ENCODE peak calls at places on chromosomes 16 and 17, in six cellular contexts. L is naive B cell, G is GM23248, Q is HFF-Myc, W is heart right ventricle, B is NCI-H774. X is an unnamed sample.

GRCh38 chr17:55067697-55068439 is 99.3 kb downstream of the STXBP4 start:
- DNase-seq in B (no peak), Q (no peak), L (no peak), W (no peak), G (peak; percentile 40), X (peak; percentile 64)

GRCh38 chr17:14331200-14331981 is 30.5 kb downstream of the HS3ST3B1 start:
- DNase-seq in G (no peak), B (no peak), W (no peak), Q (no peak), L (no peak), X (no peak)

GRCh38 chr17:19753661-19754463 is 5.8 kb upstream of the ALDH3A1 start:
- DNase-seq in L (no peak), W (peak; percentile 44), G (peak; percentile 64), Q (no peak), B (peak; percentile 31), X (peak; percentile 30)

GRCh38 chr17:81867123-81867951 is 3.8 kb downstream of the ARHGDIA start:
- DNase-seq in L (no peak), B (no peak), G (peak; percentile 70), Q (no peak), W (no peak), X (no peak)

GRCh38 chr17:72682597-72682996 is 409.9 kb downstream of the SLC39A11 start:
- DNase-seq in B (no peak), G (peak; percentile 53), Q (no peak), L (no peak), W (no peak), X (no peak)

GRCh38 chr17:48388955-48389764 is 40.9 kb downstream of the SKAP1 start:
- DNase-seq in L (no peak), G (no peak), B (no peak), W (no peak), Q (no peak), X (no peak)

GRCh38 chr17:17783825-17784598 is 52.8 kb downstream of the SREBF1 start:
- DNase-seq in B (peak; percentile 0), L (peak; percentile 78), W (peak; percentile 67), Q (no peak), G (peak; percentile 63), X (peak; percentile 63)

GRCh38 chr17:45296833-45297124 is 20.0 kb downstream of the MAP3K14 start:
- DNase-seq in B (no peak), L (no peak), Q (no peak), W (no peak), G (no peak), X (no peak)

GRCh38 chr17:78271419-78272160 is 40.2 kb downstream of the TMEM235 start:
- DNase-seq in G (no peak), W (no peak), B (no peak), Q (no peak), L (no peak), X (no peak)

GRCh38 chr16:5020551-5020950 is 13.2 kb downstream of the NAGPA start:
- DNase-seq in L (no peak), B (no peak), G (no peak), Q (no peak), W (no peak), X (no peak)

GRCh38 chr17:1203111-1203966 is 23.6 kb upstream of the ABR start:
- DNase-seq in B (no peak), Q (no peak), G (peak; percentile 92), W (peak; percentile 76), L (peak; percentile 36), X (peak; percentile 28)

GRCh38 chr17:58960068-58960467 is 146.6 kb downstream of the TRIM37 start:
- DNase-seq in Q (peak; percentile 21), W (no peak), G (peak; percentile 70), B (no peak), L (no peak), X (peak; percentile 94)

GRCh38 chr16:85752511-85753420 is 1.9 kb upstream of the C16orf74 start:
- DNase-seq in B (no peak), L (peak; percentile 35), W (peak; percentile 27), Q (no peak), G (no peak), X (no peak)

GRCh38 chr17:76529224-76529642 is 8.3 kb downstream of the CYGB start:
- DNase-seq in W (peak; percentile 80), Q (peak; percentile 88), B (no peak), L (no peak), G (peak; percentile 96), X (peak; percentile 19)

GRCh38 chr17:48066656-48067055 is 18.5 kb downstream of the NFE2L1 start:
- DNase-seq in G (peak; percentile 16), W (no peak), B (no peak), Q (no peak), L (no peak), X (no peak)

GRCh38 chr16:11297492-11298142 is 16.5 kb upstream of the PRM1 start:
- DNase-seq in G (peak; percentile 65), B (peak; percentile 45), W (peak; percentile 76), L (peak; percentile 95), Q (no peak), X (peak; percentile 80)

GRCh38 chr17:2935622-2936021 is 127.8 kb downstream of the OR1D5 start:
- DNase-seq in L (no peak), Q (no peak), W (no peak), G (no peak), B (no peak), X (no peak)

GRCh38 chr17:41527076-41528023 is 758 bp downstream of the KRT19 start:
- DNase-seq in Q (no peak), B (peak; percentile 25), L (no peak), G (peak; percentile 19), W (no peak), X (no peak)

GRCh38 chr16:80014241-80014939 is 413.9 kb upstream of the MAF start:
- DNase-seq in Q (no peak), G (no peak), L (no peak), W (no peak), B (no peak), X (peak; percentile 91)

GRCh38 chr17:63480826-63481487 is 4.1 kb downstream of the ACE start:
- DNase-seq in L (no peak), Q (no peak), G (no peak), B (peak; percentile 46), W (no peak), X (no peak)

GRCh38 chr17:17737938-17738894 is 57.0 kb downstream of the RAI1 start:
- DNase-seq in Q (no peak), L (no peak), W (no peak), G (no peak), B (no peak), X (no peak)

GRCh38 chr17:41494524-41494923 is 4.8 kb upstream of the KRT36 start:
- DNase-seq in W (no peak), Q (no peak), G (peak; percentile 69), B (no peak), L (no peak), X (peak; percentile 60)

GRCh38 chr17:31431098-31431794 is 39.8 kb downstream of the RAB11FIP4 start:
- DNase-seq in W (no peak), Q (no peak), L (no peak), G (no peak), B (no peak), X (no peak)

GRCh38 chr17:61467416-61468262 is 15.4 kb downstream of the TBX4 start:
- DNase-seq in B (no peak), W (no peak), Q (no peak), L (no peak), G (peak; percentile 43), X (no peak)

GRCh38 chr17:43427362-43428043 is 28.7 kb downstream of the ARL4D start:
- DNase-seq in W (no peak), Q (no peak), G (no peak), L (no peak), B (no peak), X (peak; percentile 58)

GRCh38 chr16:79664407-79664806 is 63.9 kb upstream of the MAF start:
- DNase-seq in G (no peak), Q (no peak), W (no peak), B (no peak), L (no peak), X (no peak)

GRCh38 chr16:49890876-49891275 is 35.0 kb upstream of the ZNF423 start:
- DNase-seq in W (no peak), B (no peak), L (no peak), Q (no peak), G (peak; percentile 15), X (no peak)

GRCh38 chr16:13873835-13874438 is 46.0 kb upstream of the ERCC4 start:
- DNase-seq in G (peak; percentile 21), L (no peak), Q (no peak), W (no peak), B (peak; percentile 1), X (peak; percentile 29)

GRCh38 chr16:49398761-49399160 is 25.2 kb downstream of the C16orf78 start:
- DNase-seq in G (no peak), L (no peak), W (no peak), Q (no peak), B (no peak), X (no peak)

GRCh38 chr17:18246880-18247612 is 11.5 kb downstream of the FLII start:
- DNase-seq in Q (no peak), G (peak; percentile 63), W (peak; percentile 62), B (peak; percentile 49), L (peak; percentile 17), X (peak; percentile 43)

GRCh38 chr16:27169511-27170071 is 33.7 kb upstream of the KDM8 start:
- DNase-seq in W (no peak), Q (no peak), G (peak; percentile 83), L (peak; percentile 45), B (no peak), X (peak; percentile 18)

GRCh38 chr17:13024526-13025263 is 6.9 kb upstream of the ELAC2 start:
- DNase-seq in W (peak; percentile 62), B (no peak), G (peak; percentile 74), L (peak; percentile 55), Q (no peak), X (peak; percentile 34)

GRCh38 chr17:63997341-63998048 is 656 bp upstream of the PRR29 start:
- DNase-seq in Q (no peak), B (no peak), L (no peak), G (peak; percentile 20), W (no peak), X (no peak)

GRCh38 chr16:3186946-3187690 is 886 bp upstream of the OR1F1 start:
- DNase-seq in G (no peak), B (no peak), L (no peak), W (no peak), Q (no peak), X (no peak)

GRCh38 chr17:15485045-15485444 is 17.6 kb upstream of the CDRT4 start:
- DNase-seq in L (no peak), W (no peak), B (no peak), Q (no peak), G (no peak), X (no peak)

GRCh38 chr17:77208217-77208808 is 67.5 kb downstream of the SEC14L1 start:
- DNase-seq in B (peak; percentile 32), G (peak; percentile 82), W (no peak), Q (peak; percentile 30), L (no peak), X (peak; percentile 20)

GRCh38 chr17:28700830-28701492 is 10.7 kb downstream of the PROCA1 start:
- DNase-seq in G (no peak), B (peak; percentile 49), Q (no peak), W (no peak), L (no peak), X (no peak)

GRCh38 chr17:83154311-83155127 is 75.1 kb downstream of the METRNL start:
- DNase-seq in B (no peak), L (no peak), G (no peak), Q (no peak), W (no peak), X (no peak)

GRCh38 chr17:37239690-37240344 is 136.0 kb upstream of the C17orf78 start:
- DNase-seq in L (no peak), Q (no peak), W (no peak), G (peak; percentile 52), B (no peak), X (peak; percentile 63)

X was measured in renal cortical epithelial cell.